ENCODE peak calls at places on chromosomes 1 and 21, in six cellular contexts. C, M, X, F, B and D are unnamed samples.

GRCh38 chr21:31872452-31873274 is at the start of gene HUNK:
- DNase-seq in M (peak), B (no peak), X (no peak), F (no peak), C (no peak), D (no peak)

GRCh38 chr1:26094677-26095383 is 16.8 kb upstream of the PDIK1L start:
- DNase-seq in C (no peak), X (no peak), F (no peak), M (no peak), B (no peak), D (no peak)

GRCh38 chr1:202362212-202362611 is 13.7 kb downstream of the PPP1R12B start:
- DNase-seq in B (no peak), C (no peak), F (no peak), M (no peak), X (no peak), D (no peak)

GRCh38 chr1:51630393-51630792 is 13.5 kb downstream of the OSBPL9 start:
- DNase-seq in M (no peak), B (no peak), F (no peak), X (no peak), C (no peak), D (no peak)

GRCh38 chr1:8740034-8740449 is 77.4 kb downstream of the RERE start:
- DNase-seq in B (no peak), X (no peak), C (no peak), F (peak), M (no peak), D (no peak)

GRCh38 chr1:36458910-36459309 is 5.3 kb downstream of the MRPS15 start:
- DNase-seq in B (no peak), X (no peak), F (no peak), M (no peak), C (no peak), D (no peak)

GRCh38 chr1:231841616-231842344 is 215.2 kb downstream of the DISC1 start:
- DNase-seq in M (no peak), F (no peak), C (no peak), X (no peak), B (no peak), D (no peak)

GRCh38 chr1:206839857-206840256 is 25.6 kb upstream of the IL20 start:
- DNase-seq in F (peak), X (no peak), C (peak), B (no peak), M (no peak), D (no peak)

GRCh38 chr1:22737374-22738068 is 26.9 kb downstream of the EPHB2 start:
- DNase-seq in F (no peak), C (no peak), X (no peak), M (no peak), B (no peak), D (no peak)

GRCh38 chr1:119275145-119275929 is 93.2 kb upstream of the HAO2 start:
- DNase-seq in F (peak), M (peak), B (peak), X (peak), C (peak), D (no peak)

GRCh38 chr1:31387612-31388011 is 14.7 kb upstream of the FABP3 start:
- DNase-seq in F (no peak), B (no peak), M (no peak), X (no peak), C (no peak), D (no peak)

GRCh38 chr21:14864211-14865021 is 200.4 kb downstream of the NRIP1 start:
- DNase-seq in M (peak), X (peak), F (peak), B (no peak), C (peak), D (no peak)

GRCh38 chr1:231923461-231924132 is 297.0 kb downstream of the DISC1 start:
- DNase-seq in M (no peak), C (no peak), B (no peak), F (no peak), X (no peak), D (no peak)

GRCh38 chr1:40344597-40344996 is 27.5 kb upstream of the COL9A2 start:
- DNase-seq in X (peak), M (no peak), F (peak), C (peak), B (no peak), D (peak)

GRCh38 chr1:118151312-118151937 is 33.6 kb downstream of the SPAG17 start:
- DNase-seq in M (peak), C (peak), B (peak), X (peak), F (peak), D (no peak)

GRCh38 chr1:24438423-24438901 is 22.9 kb downstream of the NIPAL3 start:
- DNase-seq in X (no peak), B (no peak), C (no peak), M (no peak), F (no peak), D (no peak)

GRCh38 chr1:149848811-149849210 is 50.6 kb upstream of the BOLA1 start:
- DNase-seq in M (no peak), F (no peak), X (no peak), B (no peak), C (no peak), D (no peak)

GRCh38 chr1:215679231-215679630 is 112.1 kb downstream of the KCTD3 start:
- DNase-seq in M (no peak), C (no peak), B (no peak), X (no peak), F (no peak), D (no peak)

GRCh38 chr1:114113801-114114750 is 39.6 kb downstream of the SYT6 start:
- DNase-seq in X (no peak), F (no peak), C (no peak), M (no peak), B (peak), D (no peak)

GRCh38 chr1:154714638-154715037 is 106.7 kb upstream of the ADAR start:
- DNase-seq in X (peak), C (no peak), F (no peak), M (no peak), B (no peak), D (no peak)

GRCh38 chr1:202953412-202953811 is 4.7 kb downstream of the ADIPOR1 start:
- DNase-seq in C (no peak), M (no peak), F (no peak), B (no peak), X (no peak), D (no peak)

GRCh38 chr1:94961994-94962744 is 35.3 kb upstream of the CNN3 start:
- DNase-seq in C (no peak), X (no peak), F (no peak), M (no peak), B (no peak), D (no peak)

GRCh38 chr1:240030236-240030635 is 61.4 kb upstream of the FMN2 start:
- DNase-seq in C (peak), X (no peak), B (no peak), M (no peak), F (no peak), D (no peak)

GRCh38 chr1:23103001-23103879 is 65.4 kb downstream of the LUZP1 start:
- DNase-seq in M (no peak), X (no peak), C (no peak), B (peak), F (no peak), D (no peak)

GRCh38 chr1:227805606-227806197 is 9.8 kb upstream of the PRSS38 start:
- DNase-seq in C (peak), F (peak), X (no peak), M (no peak), B (peak), D (no peak)

GRCh38 chr1:115478933-115479551 is 141.0 kb upstream of the NGF start:
- DNase-seq in B (no peak), M (no peak), C (no peak), X (peak), F (no peak), D (no peak)

GRCh38 chr1:183164963-183165362 is 21.1 kb upstream of the LAMC2 start:
- DNase-seq in B (no peak), C (no peak), M (no peak), F (no peak), X (no peak), D (no peak)

GRCh38 chr1:190416239-190416638 is 61.4 kb downstream of the BRINP3 start:
- DNase-seq in C (no peak), X (no peak), B (no peak), F (no peak), M (no peak), D (no peak)

GRCh38 chr1:201546093-201546492 is 7.2 kb downstream of the NAV1 start:
- DNase-seq in M (no peak), X (no peak), F (no peak), B (peak), C (no peak), D (no peak)

GRCh38 chr21:43598416-43599120 is 60.7 kb downstream of the HSF2BP start:
- DNase-seq in C (peak), X (no peak), B (no peak), F (no peak), M (no peak), D (no peak)

GRCh38 chr21:43867936-43868335 is 2.9 kb downstream of the AGPAT3 start:
- DNase-seq in M (no peak), X (no peak), C (no peak), F (no peak), B (no peak), D (no peak)

GRCh38 chr1:59480188-59480888 is 183.4 kb downstream of the FGGY start:
- DNase-seq in F (no peak), C (no peak), B (no peak), X (no peak), M (no peak), D (no peak)

GRCh38 chr1:41221995-41222991 is 19.8 kb downstream of the SCMH1 start:
- DNase-seq in X (no peak), M (no peak), F (no peak), C (no peak), B (no peak), D (no peak)

GRCh38 chr1:39657923-39658485 is 13.9 kb downstream of the NT5C1A start:
- DNase-seq in M (peak), F (peak), X (peak), B (peak), C (no peak), D (no peak)

GRCh38 chr1:31587720-31588423 is 11.6 kb downstream of the TINAGL1 start:
- DNase-seq in M (peak), X (peak), C (no peak), F (no peak), B (no peak), D (peak)

GRCh38 chr1:74772945-74773344 is 40.0 kb downstream of the TYW3 start:
- DNase-seq in F (no peak), X (no peak), B (no peak), C (no peak), M (no peak), D (no peak)

GRCh38 chr1:14576155-14576554 is 22.3 kb upstream of the KAZN start:
- DNase-seq in M (no peak), C (no peak), B (no peak), X (no peak), F (no peak), D (no peak)

GRCh38 chr21:33998402-33998801 is 75.0 kb upstream of the MRPS6 start:
- DNase-seq in X (no peak), M (no peak), F (no peak), C (no peak), B (no peak), D (no peak)

GRCh38 chr1:23444104-23444533 is 19.6 kb upstream of the TCEA3 start:
- DNase-seq in F (peak), B (no peak), X (peak), C (peak), M (no peak), D (no peak)

GRCh38 chr1:243791586-243792267 is 58.3 kb downstream of the AKT3 start:
- DNase-seq in X (no peak), M (no peak), F (no peak), C (no peak), B (no peak), D (no peak)

DNA sequence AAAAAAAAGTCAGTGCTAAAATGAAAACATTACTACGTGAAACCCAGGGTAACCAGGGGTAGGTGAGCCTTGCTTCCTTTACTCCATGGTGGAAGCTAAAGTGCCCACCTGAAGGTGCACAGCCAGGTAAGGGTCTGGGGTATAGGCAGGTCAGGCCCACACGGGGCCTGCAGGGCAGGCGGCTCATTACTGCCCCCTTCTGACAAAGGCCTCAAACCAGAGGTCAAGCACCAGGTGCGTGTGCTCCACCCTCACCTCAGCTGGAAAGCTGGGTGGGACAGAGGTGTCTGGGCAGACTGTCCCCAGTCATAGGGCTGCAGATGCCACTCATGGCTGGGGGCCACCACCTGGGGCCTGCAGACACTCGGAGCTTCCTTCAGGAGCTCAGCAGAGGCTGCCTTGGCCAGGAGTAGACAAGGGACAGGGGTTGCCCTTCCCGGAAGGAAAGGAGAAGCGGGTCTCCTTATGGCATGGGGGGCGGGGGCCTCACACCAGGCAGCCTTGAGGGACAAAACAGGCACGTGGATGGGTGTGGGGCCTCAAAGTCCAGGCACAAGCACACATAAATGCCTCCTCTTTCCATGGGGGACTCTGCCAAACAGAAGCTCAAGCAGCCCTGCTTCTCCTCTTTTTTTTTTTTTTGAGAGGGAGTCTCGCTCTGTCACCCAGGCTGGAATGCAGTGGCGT is 36.2 kb downstream of the ACOT7 start:
- DNase-seq in M (no peak), C (no peak), X (no peak), F (no peak), B (no peak), D (no peak)
- TF ChIP-seq CTCF in M (no peak), C (peak), X (no peak), F (peak), B (peak), D (peak)

GRCh38 chr21:24868117-24868516 is 739.2 kb downstream of the MRPL39 start:
- DNase-seq in F (no peak), B (no peak), M (no peak), C (no peak), X (no peak), D (no peak)

GRCh38 chr21:24869862-24870261 is 737.4 kb downstream of the MRPL39 start:
- DNase-seq in C (no peak), B (no peak), F (no peak), M (no peak), X (no peak), D (no peak)

GRCh38 chr21:24870633-24871032 is 736.6 kb downstream of the MRPL39 start:
- DNase-seq in F (no peak), B (no peak), X (no peak), C (no peak), M (no peak), D (no peak)
- TF ChIP-seq CTCF in F (no peak), B (no peak), X (no peak), C (no peak), M (no peak), D (no peak)

GRCh38 chr1:178579095-178579494 is 66.2 kb downstream of the TEX35 start:
- DNase-seq in C (no peak), B (no peak), F (no peak), X (no peak), M (no peak), D (peak)

GRCh38 chr1:178580096-178580495 is 67.2 kb downstream of the TEX35 start:
- DNase-seq in F (no peak), B (no peak), C (no peak), M (no peak), X (no peak), D (peak)

GRCh38 chr1:178579562-178579961 is 66.7 kb downstream of the TEX35 start:
- DNase-seq in X (no peak), B (no peak), F (no peak), M (no peak), C (no peak), D (peak)

GRCh38 chr1:178580876-178581275 is 68.0 kb downstream of the TEX35 start:
- DNase-seq in B (no peak), X (no peak), F (no peak), C (no peak), M (no peak), D (peak)

GRCh38 chr1:178581351-178581951 is 68.5 kb downstream of the TEX35 start:
- DNase-seq in B (no peak), X (no peak), F (no peak), M (no peak), C (no peak), D (peak)
- TF ChIP-seq CTCF in B (no peak), X (no peak), F (no peak), M (no peak), C (no peak), D (no peak)

GRCh38 chr21:45152265-45152746 is 77.9 kb downstream of the ADARB1 start:
- DNase-seq in F (no peak), M (peak), X (peak), B (no peak), C (no peak), D (peak)
- TF ChIP-seq CTCF in F (no peak), M (no peak), X (no peak), B (no peak), C (no peak), D (peak)